ENCODE peak calls at places on chromosome 22, in four cellular contexts. One of them, this sample, is unnamed.

GRCh38 chr22:18056802-18057474 is 20.9 kb upstream of the PEX26 start:
- DNase-seq in right lobe of liver: no peak
- DNase-seq in spleen: peak
- DNase-seq in activated naive CD8-positive, alpha-beta T cell treated with anti-CD3 and anti-CD28 coated beads for 36 hours: no peak
- DNase-seq in this sample: no peak

GRCh38 chr22:17627961-17628303 is 617 bp downstream of the ATP6V1E1 start:
- DNase-seq in spleen: peak
- DNase-seq in right lobe of liver: peak
- DNase-seq in activated naive CD8-positive, alpha-beta T cell treated with anti-CD3 and anti-CD28 coated beads for 36 hours: no peak
- DNase-seq in this sample: no peak

GRCh38 chr22:21857501-21857914 is 9.9 kb downstream of the MAPK1 start:
- DNase-seq in spleen: no peak
- DNase-seq in activated naive CD8-positive, alpha-beta T cell treated with anti-CD3 and anti-CD28 coated beads for 36 hours: no peak
- DNase-seq in right lobe of liver: no peak
- DNase-seq in this sample: no peak

GRCh38 chr22:48957987-48958321 is 869.7 kb downstream of the BRD1 start:
- DNase-seq in spleen: peak
- DNase-seq in right lobe of liver: no peak
- DNase-seq in activated naive CD8-positive, alpha-beta T cell treated with anti-CD3 and anti-CD28 coated beads for 36 hours: no peak
- DNase-seq in this sample: no peak

GRCh38 chr22:46092646-46093410 is 57.5 kb upstream of the PPARA start:
- DNase-seq in activated naive CD8-positive, alpha-beta T cell treated with anti-CD3 and anti-CD28 coated beads for 36 hours: no peak
- DNase-seq in right lobe of liver: no peak
- DNase-seq in spleen: peak
- DNase-seq in this sample: no peak

GRCh38 chr22:44994399-44995281 is 15.2 kb downstream of the PHF21B start:
- DNase-seq in right lobe of liver: no peak
- DNase-seq in activated naive CD8-positive, alpha-beta T cell treated with anti-CD3 and anti-CD28 coated beads for 36 hours: no peak
- DNase-seq in spleen: no peak
- DNase-seq in this sample: no peak

GRCh38 chr22:26828311-26828710 is 170.9 kb downstream of the MIAT start:
- DNase-seq in spleen: no peak
- DNase-seq in activated naive CD8-positive, alpha-beta T cell treated with anti-CD3 and anti-CD28 coated beads for 36 hours: no peak
- DNase-seq in right lobe of liver: no peak
- DNase-seq in this sample: no peak

GRCh38 chr22:17106785-17107546 is 14.2 kb downstream of the TMEM121B start:
- DNase-seq in spleen: peak
- DNase-seq in activated naive CD8-positive, alpha-beta T cell treated with anti-CD3 and anti-CD28 coated beads for 36 hours: peak
- DNase-seq in right lobe of liver: no peak
- DNase-seq in this sample: peak

GRCh38 chr22:37284807-37285355 is 2.6 kb downstream of the CYTH4 start:
- DNase-seq in activated naive CD8-positive, alpha-beta T cell treated with anti-CD3 and anti-CD28 coated beads for 36 hours: no peak
- DNase-seq in right lobe of liver: peak
- DNase-seq in spleen: peak
- DNase-seq in this sample: peak

GRCh38 chr22:27997538-27997937 is 78.5 kb upstream of the PITPNB start:
- DNase-seq in activated naive CD8-positive, alpha-beta T cell treated with anti-CD3 and anti-CD28 coated beads for 36 hours: no peak
- DNase-seq in right lobe of liver: peak
- DNase-seq in spleen: peak
- DNase-seq in this sample: peak

GRCh38 chr22:41359376-41359775 is 22.4 kb upstream of the TEF start:
- DNase-seq in right lobe of liver: no peak
- DNase-seq in activated naive CD8-positive, alpha-beta T cell treated with anti-CD3 and anti-CD28 coated beads for 36 hours: no peak
- DNase-seq in spleen: no peak
- DNase-seq in this sample: no peak

GRCh38 chr22:36871669-36872081 is 10.9 kb downstream of the NCF4 start:
- DNase-seq in activated naive CD8-positive, alpha-beta T cell treated with anti-CD3 and anti-CD28 coated beads for 36 hours: no peak
- DNase-seq in right lobe of liver: no peak
- DNase-seq in spleen: no peak
- DNase-seq in this sample: no peak

GRCh38 chr22:46250783-46251125 is 661 bp upstream of the CDPF1 start:
- DNase-seq in spleen: no peak
- DNase-seq in activated naive CD8-positive, alpha-beta T cell treated with anti-CD3 and anti-CD28 coated beads for 36 hours: peak
- DNase-seq in right lobe of liver: no peak
- DNase-seq in this sample: no peak

GRCh38 chr22:38567531-38568245 is 2.3 kb downstream of the DMC1 start:
- DNase-seq in right lobe of liver: no peak
- DNase-seq in spleen: no peak
- DNase-seq in activated naive CD8-positive, alpha-beta T cell treated with anti-CD3 and anti-CD28 coated beads for 36 hours: no peak
- DNase-seq in this sample: no peak

GRCh38 chr22:30439836-30440235 is 14.3 kb downstream of the MTFP1 start:
- DNase-seq in spleen: no peak
- DNase-seq in right lobe of liver: no peak
- DNase-seq in activated naive CD8-positive, alpha-beta T cell treated with anti-CD3 and anti-CD28 coated beads for 36 hours: no peak
- DNase-seq in this sample: no peak

GRCh38 chr22:21443735-21444421 is 23.3 kb upstream of the TMEM191C start:
- DNase-seq in spleen: peak
- DNase-seq in activated naive CD8-positive, alpha-beta T cell treated with anti-CD3 and anti-CD28 coated beads for 36 hours: no peak
- DNase-seq in right lobe of liver: peak
- DNase-seq in this sample: peak

GRCh38 chr22:44648821-44649566 is 53.0 kb upstream of the PRR5 start:
- DNase-seq in right lobe of liver: no peak
- DNase-seq in spleen: peak
- DNase-seq in activated naive CD8-positive, alpha-beta T cell treated with anti-CD3 and anti-CD28 coated beads for 36 hours: no peak
- DNase-seq in this sample: peak

GRCh38 chr22:19109198-19110063 is 12.8 kb downstream of the DGCR2 start:
- DNase-seq in right lobe of liver: no peak
- DNase-seq in spleen: no peak
- DNase-seq in activated naive CD8-positive, alpha-beta T cell treated with anti-CD3 and anti-CD28 coated beads for 36 hours: no peak
- DNase-seq in this sample: no peak

GRCh38 chr22:48564995-48565394 is 1262.7 kb downstream of the BRD1 start:
- DNase-seq in spleen: no peak
- DNase-seq in activated naive CD8-positive, alpha-beta T cell treated with anti-CD3 and anti-CD28 coated beads for 36 hours: no peak
- DNase-seq in right lobe of liver: peak
- DNase-seq in this sample: no peak

GRCh38 chr22:44884968-44885805 is 124.6 kb downstream of the PHF21B start:
- DNase-seq in spleen: peak
- DNase-seq in activated naive CD8-positive, alpha-beta T cell treated with anti-CD3 and anti-CD28 coated beads for 36 hours: no peak
- DNase-seq in right lobe of liver: no peak
- DNase-seq in this sample: peak

GRCh38 chr22:46090631-46091201 is 59.6 kb upstream of the PPARA start:
- DNase-seq in activated naive CD8-positive, alpha-beta T cell treated with anti-CD3 and anti-CD28 coated beads for 36 hours: no peak
- DNase-seq in spleen: peak
- DNase-seq in right lobe of liver: peak
- DNase-seq in this sample: peak

GRCh38 chr22:30225220-30225922 is 21.2 kb downstream of the LIF start:
- DNase-seq in spleen: no peak
- DNase-seq in activated naive CD8-positive, alpha-beta T cell treated with anti-CD3 and anti-CD28 coated beads for 36 hours: no peak
- DNase-seq in right lobe of liver: no peak
- DNase-seq in this sample: no peak

GRCh38 chr22:48161354-48161753 is 1398.9 kb downstream of the TBC1D22A start:
- DNase-seq in spleen: no peak
- DNase-seq in right lobe of liver: no peak
- DNase-seq in activated naive CD8-positive, alpha-beta T cell treated with anti-CD3 and anti-CD28 coated beads for 36 hours: no peak
- DNase-seq in this sample: no peak

GRCh38 chr22:25566812-25567211 is 2.3 kb downstream of the GRK3 start:
- DNase-seq in spleen: no peak
- DNase-seq in activated naive CD8-positive, alpha-beta T cell treated with anti-CD3 and anti-CD28 coated beads for 36 hours: no peak
- DNase-seq in right lobe of liver: no peak
- DNase-seq in this sample: no peak

GRCh38 chr22:30879398-30879797 is 89.2 kb downstream of the MORC2 start:
- DNase-seq in right lobe of liver: no peak
- DNase-seq in activated naive CD8-positive, alpha-beta T cell treated with anti-CD3 and anti-CD28 coated beads for 36 hours: no peak
- DNase-seq in spleen: peak
- DNase-seq in this sample: no peak

GRCh38 chr22:18056161-18056666 is 21.6 kb upstream of the PEX26 start:
- DNase-seq in activated naive CD8-positive, alpha-beta T cell treated with anti-CD3 and anti-CD28 coated beads for 36 hours: no peak
- DNase-seq in right lobe of liver: no peak
- DNase-seq in spleen: peak
- DNase-seq in this sample: no peak

This sample was measured in sigmoid colon.